ENCODE peak calls at places on chromosomes 3 and 15, in four cellular contexts. L is fibroblast of the aortic adventitia, B is dorsolateral prefrontal cortex, G is cardiac fibroblast. V is an unnamed sample.

GRCh38 chr15:63999177-63999576 is 47.1 kb downstream of the DAPK2 start:
- DNase-seq in L (no peak), B (no peak), G (no peak), V (no peak)

GRCh38 chr3:99875573-99875924 is 57.9 kb downstream of the CMSS1 start:
- DNase-seq in L (peak), B (no peak), G (peak), V (peak)

GRCh38 chr15:101723161-101723873 is 956 bp downstream of the TARS3 start:
- DNase-seq in L (peak), B (no peak), G (peak), V (peak)

GRCh38 chr15:96629501-96629900 is 299.0 kb downstream of the NR2F2 start:
- DNase-seq in L (no peak), B (no peak), G (peak), V (no peak)

GRCh38 chr3:196288141-196288460 is 575 bp upstream of the PCYT1A start:
- DNase-seq in L (peak), B (no peak), G (peak), V (no peak)

GRCh38 chr3:159246385-159246784 is 444.5 kb downstream of the MFSD1 start:
- DNase-seq in L (no peak), B (no peak), G (no peak), V (no peak)

GRCh38 chr15:45891766-45892165 is 256.9 kb downstream of the SQOR start:
- DNase-seq in L (no peak), B (peak), G (no peak), V (no peak)

GRCh38 chr15:73374599-73374998 is 5.8 kb upstream of the HCN4 start:
- DNase-seq in L (no peak), B (no peak), G (no peak), V (no peak)

GRCh38 chr3:134601539-134602439 is 49.0 kb downstream of the KY start:
- DNase-seq in L (peak), B (peak), G (peak), V (peak)

GRCh38 chr15:84826369-84826823 is 9.2 kb downstream of the ALPK3 start:
- DNase-seq in L (peak), B (no peak), G (peak), V (peak)

GRCh38 chr3:58861551-58861950 is 188.3 kb downstream of the CFAP20DC start:
- DNase-seq in L (no peak), B (no peak), G (no peak), V (no peak)

GRCh38 chr3:126487151-126487771 is 11.6 kb upstream of the ZXDC start:
- DNase-seq in L (no peak), B (no peak), G (peak), V (peak)

GRCh38 chr3:51982352-51982837 is 940 bp upstream of the ACY1 start:
- DNase-seq in L (no peak), B (no peak), G (peak), V (no peak)

GRCh38 chr3:51983578-51984268 is 388 bp downstream of the ACY1 start:
- DNase-seq in L (no peak), B (no peak), G (no peak), V (no peak)

GRCh38 chr3:51984269-51984647 is 923 bp downstream of the ACY1 start:
- DNase-seq in L (no peak), B (no peak), G (no peak), V (no peak)

GRCh38 chr3:51985063-51985462 is 1.7 kb downstream of the ACY1 start:
- DNase-seq in L (no peak), B (no peak), G (no peak), V (no peak)

GRCh38 chr3:51982838-51983577 is at the start of gene ACY1:
- DNase-seq in L (peak), B (peak), G (peak), V (peak)
- TF ChIP-seq CTCF in L (no peak), B (no peak), G (no peak), V (no peak)

DNA sequence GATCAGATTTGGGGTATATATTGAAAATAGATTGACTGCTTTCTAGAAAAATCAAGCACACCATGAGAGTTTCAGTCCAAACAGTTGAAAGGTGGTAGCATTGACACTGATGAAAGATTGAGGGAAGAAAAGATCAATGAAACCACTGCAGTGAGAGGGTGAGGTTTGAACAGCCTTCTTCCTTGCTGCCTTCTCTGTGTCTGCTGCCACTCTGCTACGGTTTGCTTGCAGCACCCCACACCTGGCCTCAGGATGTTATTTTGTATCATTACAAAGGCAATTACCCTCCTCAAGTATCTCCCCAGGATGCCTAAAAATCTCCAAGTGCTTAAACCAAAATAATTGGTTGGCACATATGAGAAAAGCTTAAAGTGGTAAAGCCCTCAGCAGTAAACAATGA is 683.6 kb upstream of the ARPP21 start:
- DNase-seq in L (no peak), B (no peak), G (no peak), V (no peak)
- TF ChIP-seq CTCF in L (no peak), B (no peak), G (no peak), V (no peak)

DNA sequence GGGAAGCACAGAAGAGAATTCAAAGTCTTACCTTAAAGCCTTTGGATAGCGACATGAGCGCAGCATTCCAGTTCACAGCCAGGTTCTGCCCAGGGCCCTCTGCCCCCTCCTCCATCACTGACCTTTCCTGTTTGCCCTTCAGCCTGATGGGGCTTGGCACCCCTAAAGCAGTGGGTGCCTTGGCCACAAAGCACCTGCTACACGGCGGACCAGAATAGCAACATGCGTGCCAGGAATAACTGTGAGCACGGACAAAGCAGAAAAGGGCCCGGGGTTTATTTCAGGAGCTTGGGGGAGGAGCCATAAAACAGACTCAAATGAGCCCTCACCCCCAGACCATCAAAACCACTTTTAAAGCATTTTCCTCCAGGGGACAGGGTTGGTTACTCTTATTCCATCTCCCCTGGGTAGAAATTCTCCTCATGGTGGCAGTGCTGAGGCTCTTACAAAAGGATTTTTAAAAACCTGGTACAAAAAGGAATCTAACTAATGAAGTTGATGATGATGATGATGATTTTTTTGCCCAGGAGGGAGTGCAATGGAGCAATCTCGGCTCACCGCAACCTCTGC is 135.4 kb downstream of the KLF13 start:
- DNase-seq in L (no peak), B (no peak), G (no peak), V (peak)
- TF ChIP-seq CTCF in L (peak), B (peak), G (peak), V (peak)

DNA sequence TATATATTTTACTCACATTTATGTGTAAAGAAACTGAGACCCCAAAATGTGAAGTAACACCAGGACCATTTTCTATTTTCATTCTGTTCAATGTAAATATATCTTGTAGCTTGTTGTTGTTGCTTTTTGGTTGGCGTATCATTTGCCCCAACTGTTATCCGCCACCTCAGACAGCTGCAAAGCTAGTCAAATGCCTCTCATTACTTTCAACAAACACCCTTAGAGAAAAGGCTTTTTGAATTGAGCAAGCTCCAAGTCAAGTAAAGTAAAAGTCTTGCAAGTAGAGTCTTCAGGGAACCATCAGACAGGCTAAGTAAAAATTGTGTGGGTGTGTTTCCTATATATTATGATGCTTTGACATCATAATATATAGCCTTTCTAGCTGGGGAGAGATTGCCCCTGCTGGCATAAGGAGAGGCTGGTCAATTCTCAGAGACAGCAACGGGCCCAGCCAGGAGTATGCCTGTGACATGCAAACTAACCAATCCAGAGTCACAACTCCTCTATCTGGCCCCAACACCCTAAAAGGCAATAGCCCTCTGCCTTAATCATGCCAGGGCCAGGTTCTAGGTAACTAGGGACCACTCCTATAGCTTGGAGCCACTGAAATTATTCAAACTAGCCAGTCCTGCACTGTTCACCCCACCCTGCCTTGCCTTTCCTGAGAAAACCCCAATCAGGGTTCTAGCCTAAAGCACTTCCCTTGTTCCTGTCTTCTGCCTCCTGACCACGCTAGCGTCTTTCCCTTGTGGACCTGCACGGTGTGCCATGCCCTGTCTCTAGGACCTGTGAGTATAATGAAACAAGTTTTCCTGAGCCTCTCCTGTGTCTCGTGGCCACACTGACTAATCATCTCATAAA is 75.6 kb downstream of the RAD18 start:
- DNase-seq in L (no peak), B (no peak), G (no peak), V (peak)
- TF ChIP-seq CTCF in L (no peak), B (no peak), G (no peak), V (no peak)

GRCh38 chr3:98457543-98457942 is 5.5 kb upstream of the OR5K1 start:
- DNase-seq in L (no peak), B (no peak), G (no peak), V (no peak)
- TF ChIP-seq CTCF in L (no peak), B (no peak), G (no peak), V (no peak)

DNA sequence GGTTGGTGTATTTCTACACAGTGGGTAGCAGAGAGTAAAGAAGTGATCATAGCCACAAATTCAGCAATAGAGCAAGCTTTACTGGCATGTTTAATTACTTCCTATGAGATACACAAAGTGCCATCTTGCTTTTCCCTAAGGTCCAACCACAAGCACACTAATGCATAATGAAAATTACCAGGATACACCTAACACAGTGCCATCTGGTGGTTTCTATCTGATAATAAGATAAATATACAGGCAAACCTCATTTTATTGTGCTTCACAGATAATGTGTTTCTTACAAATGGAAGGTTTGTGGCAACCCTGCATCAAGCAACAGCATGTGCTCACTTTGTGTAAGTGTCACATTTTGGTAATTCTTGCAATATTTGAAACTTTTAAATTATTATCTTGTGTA is 223.0 kb downstream of the NSUN3 start:
- DNase-seq in L (peak), B (no peak), G (peak), V (peak)
- TF ChIP-seq CTCF in L (peak), B (peak), G (peak), V (peak)

DNA sequence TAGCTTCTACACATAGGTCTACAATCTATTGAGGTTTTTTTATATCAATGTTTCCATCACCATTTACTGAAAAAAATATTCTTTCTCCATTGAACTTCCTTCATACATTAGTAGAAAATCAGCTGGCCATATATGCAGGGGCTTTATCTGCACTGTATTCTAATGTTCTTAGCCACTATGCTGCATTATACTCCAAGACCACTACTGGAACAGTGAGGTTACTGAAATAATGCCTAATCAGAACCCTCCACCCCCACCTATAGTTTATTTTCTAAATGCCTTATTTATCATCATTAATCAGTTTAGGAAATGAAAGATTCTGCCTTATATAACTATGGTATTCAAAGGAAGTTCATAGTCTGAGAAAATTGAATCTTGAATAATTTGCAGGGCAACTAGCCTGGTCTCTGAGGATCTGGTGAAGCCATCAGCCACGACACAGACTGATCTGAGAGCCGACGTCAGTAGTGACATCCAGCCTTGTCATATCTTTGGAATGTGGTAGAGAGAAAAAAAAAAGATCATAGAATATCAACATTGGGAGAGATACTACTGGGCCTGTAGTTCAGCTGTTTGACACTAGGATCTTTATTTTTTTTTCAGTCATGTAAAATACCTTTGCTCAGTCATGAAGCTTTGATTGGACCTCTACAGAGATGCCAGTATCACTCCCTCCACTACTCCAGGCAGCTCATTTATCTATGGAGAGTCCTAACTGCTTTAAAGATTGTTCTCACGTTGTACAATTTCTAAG is 66.6 kb downstream of the P3H2 start:
- DNase-seq in L (peak), B (no peak), G (peak), V (peak)
- TF ChIP-seq CTCF in L (peak), B (no peak), G (peak), V (peak)